ENCODE peak calls at places on chromosomes 2 and 18, in eight cellular contexts. K is colonic mucosa, U is AG10803, Z is astrocyte of the spinal cord, V is heart right ventricle, R is Panc1, O is body of pancreas, H is brain microvascular endothelial cell. L is an unnamed sample.

GRCh38 chr2:65974067-65974723 is 460.7 kb upstream of the MEIS1 start:
- DNase-seq in V (no peak), Z (no peak), U (no peak), K (no peak), H (no peak), R (no peak), O (no peak), L (no peak)

GRCh38 chr2:69308338-69308737 is 78.7 kb downstream of the GFPT1 start:
- DNase-seq in K (no peak), U (no peak), O (no peak), Z (no peak), H (no peak), R (no peak), V (no peak), L (no peak)

GRCh38 chr2:23607925-23608324 is 222.9 kb downstream of the KLHL29 start:
- DNase-seq in K (no peak), V (no peak), U (no peak), R (no peak), Z (no peak), H (no peak), O (no peak), L (no peak)

GRCh38 chr18:48922801-48923730 is 27.7 kb downstream of the SMAD7 start:
- DNase-seq in K (peak; percentile 73), U (peak; percentile 96), Z (peak; percentile 94), R (no peak), V (peak; percentile 62), O (peak; percentile 38), H (peak; percentile 63), L (no peak)

GRCh38 chr2:238404406-238405216 is 22.1 kb upstream of the ASB1 start:
- DNase-seq in R (no peak), U (no peak), Z (no peak), O (no peak), K (no peak), V (no peak), H (no peak), L (no peak)

GRCh38 chr18:9673296-9674251 is 34.5 kb upstream of the RAB31 start:
- DNase-seq in R (peak; percentile 41), K (peak; percentile 61), V (no peak), H (peak; percentile 23), Z (peak; percentile 61), O (peak; percentile 85), U (peak; percentile 89), L (peak; percentile 28)

GRCh38 chr18:9437049-9437448 is 38.3 kb upstream of the RALBP1 start:
- DNase-seq in H (no peak), R (no peak), Z (peak; percentile 16), K (no peak), O (no peak), U (peak; percentile 85), V (no peak), L (no peak)

GRCh38 chr2:126495189-126495588 is 160.8 kb upstream of the GYPC start:
- DNase-seq in U (no peak), K (no peak), V (no peak), Z (no peak), R (no peak), O (no peak), H (peak; percentile 22), L (peak; percentile 17)

GRCh38 chr2:127032601-127033000 is 74.4 kb downstream of the BIN1 start:
- DNase-seq in O (no peak), H (no peak), R (no peak), V (no peak), U (peak; percentile 50), Z (no peak), K (no peak), L (no peak)

GRCh38 chr2:624096-624495 is 53.1 kb downstream of the TMEM18 start:
- DNase-seq in H (no peak), O (no peak), V (no peak), U (no peak), R (no peak), Z (no peak), K (no peak), L (no peak)

GRCh38 chr2:235594041-235594440 is 100.2 kb downstream of the AGAP1 start:
- DNase-seq in Z (peak; percentile 82), U (peak; percentile 91), O (no peak), K (no peak), H (no peak), R (peak; percentile 15), V (no peak), L (peak; percentile 57)

GRCh38 chr18:55850904-55851303 is 262.9 kb upstream of the TCF4 start:
- DNase-seq in R (no peak), K (no peak), O (no peak), Z (no peak), U (no peak), H (no peak), V (no peak), L (no peak)

GRCh38 chr2:13819896-13820295 is 812.6 kb upstream of the LRATD1 start:
- DNase-seq in H (no peak), R (no peak), K (no peak), V (no peak), O (no peak), U (no peak), Z (no peak), L (no peak)

GRCh38 chr2:120134263-120134662 is 88.9 kb downstream of the TMEM185B start:
- DNase-seq in U (peak; percentile 78), O (no peak), Z (peak; percentile 98), R (no peak), V (no peak), K (no peak), H (peak; percentile 99), L (no peak)

GRCh38 chr2:235693279-235693678 is 199.4 kb downstream of the AGAP1 start:
- DNase-seq in Z (no peak), K (no peak), U (no peak), V (no peak), R (no peak), O (no peak), H (no peak), L (no peak)

GRCh38 chr2:220785181-220785580 is 786.9 kb downstream of the EPHA4 start:
- DNase-seq in K (no peak), O (no peak), U (no peak), R (no peak), V (no peak), Z (no peak), H (no peak), L (no peak)

GRCh38 chr2:43073373-43073772 is 153.0 kb downstream of the ZFP36L2 start:
- DNase-seq in Z (peak; percentile 70), H (no peak), K (no peak), U (peak; percentile 61), O (peak; percentile 38), R (no peak), V (no peak), L (no peak)

GRCh38 chr2:12684471-12684936 is 32.2 kb upstream of the TRIB2 start:
- DNase-seq in U (peak; percentile 65), K (no peak), R (no peak), H (peak; percentile 14), Z (peak; percentile 43), V (no peak), O (no peak), L (no peak)

GRCh38 chr2:4529738-4530137 is 826.4 kb downstream of the DCDC2C start:
- DNase-seq in R (no peak), Z (no peak), O (no peak), H (no peak), K (no peak), V (no peak), U (no peak), L (no peak)

GRCh38 chr18:62325806-62326645 is 916 bp downstream of the TNFRSF11A start:
- DNase-seq in V (no peak), K (no peak), R (no peak), H (no peak), U (peak; percentile 1), O (no peak), Z (no peak), L (no peak)

GRCh38 chr2:43192039-43192438 is 34.4 kb downstream of the ZFP36L2 start:
- DNase-seq in V (no peak), K (no peak), Z (no peak), H (no peak), R (no peak), U (no peak), O (no peak), L (no peak)

GRCh38 chr2:38526195-38526594 is 76.5 kb downstream of the HNRNPLL start:
- DNase-seq in U (peak; percentile 84), K (no peak), O (no peak), Z (no peak), V (no peak), H (peak; percentile 35), R (no peak), L (no peak)

GRCh38 chr2:38521835-38522234 is 80.9 kb downstream of the HNRNPLL start:
- DNase-seq in O (no peak), Z (no peak), R (no peak), U (no peak), V (no peak), H (no peak), K (no peak), L (no peak)

GRCh38 chr2:38522754-38523349 is 79.9 kb downstream of the HNRNPLL start:
- DNase-seq in H (no peak), K (no peak), O (no peak), V (no peak), R (no peak), U (no peak), Z (no peak), L (no peak)

GRCh38 chr2:38524580-38524979 is 78.1 kb downstream of the HNRNPLL start:
- DNase-seq in O (no peak), K (no peak), R (no peak), H (no peak), V (no peak), U (no peak), Z (no peak), L (no peak)

GRCh38 chr2:38523728-38524437 is 78.8 kb downstream of the HNRNPLL start:
- DNase-seq in H (no peak), R (no peak), K (no peak), V (no peak), U (no peak), O (no peak), Z (no peak), L (no peak)
- TF ChIP-seq CTCF in H (peak; percentile 44), R (peak; percentile 67), K (no peak), V (no peak), U (no peak), O (no peak), Z (peak; percentile 33), L (peak; percentile 9)

GRCh38 chr2:128770143-128771080 is 451.7 kb upstream of the HS6ST1 start:
- DNase-seq in U (no peak), H (no peak), Z (no peak), V (no peak), O (no peak), K (no peak), R (no peak), L (no peak)
- H3K4me3 ChIP-seq in U (no peak overlapping the region), H (no peak overlapping the region), Z (no peak overlapping the region), V (no peak overlapping the region), O (no peak overlapping the region), K (no peak overlapping the region), R (no peak overlapping the region), L (no peak overlapping the region)

DNA sequence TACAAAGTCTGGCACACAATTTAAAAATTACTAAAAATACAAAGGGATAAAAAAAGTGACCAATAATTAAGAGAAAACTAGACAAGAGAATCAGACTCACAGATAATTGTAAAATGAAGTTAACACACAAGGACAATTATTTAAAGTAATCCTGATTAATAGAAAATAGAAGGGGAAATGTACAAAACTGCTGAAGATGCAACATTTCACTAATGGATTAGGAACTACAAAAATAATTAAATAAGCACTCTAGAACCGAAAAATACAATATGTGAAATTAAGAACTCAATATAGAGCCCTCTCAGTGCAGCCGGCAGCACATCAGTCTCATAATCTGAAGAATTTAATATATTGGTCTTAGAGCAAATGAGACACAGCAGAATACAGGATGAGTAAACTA is 24.6 kb downstream of the HYCC2 start:
- DNase-seq in H (no peak), R (no peak), O (no peak), K (no peak), Z (no peak), U (no peak), V (no peak), L (no peak)
- TF ChIP-seq CTCF in H (no peak), R (no peak), O (no peak), K (no peak), Z (no peak), U (no peak), V (no peak), L (no peak)

GRCh38 chr2:61162721-61163120 is 733 bp downstream of the C2orf74 start:
- DNase-seq in H (no peak), Z (no peak), U (no peak), K (no peak), O (no peak), R (no peak), V (no peak), L (no peak)
- H3K4me3 ChIP-seq in H (no peak overlapping the region), Z (no peak overlapping the region), U (no peak overlapping the region), K (no peak overlapping the region), O (no peak overlapping the region), R (no peak overlapping the region), V (no peak overlapping the region), L (no peak overlapping the region)